ENCODE peak calls at places on chromosomes 6 and 20, in six cellular contexts. S is breast epithelium, P is right lobe of liver, T is fibroblast of lung, C is coronary artery, E is A549. I is an unnamed sample.
A peak's percentile ranks its signal among the peaks of the same experiment; 100 is the strongest.

GRCh38 chr6:149905371-149905910 is 7.5 kb upstream of the RAET1E start:
- DNase-seq in S (no peak), C (peak; percentile 54), E (no peak), P (no peak), T (no peak), I (no peak)

GRCh38 chr20:24691901-24692351 is 222.5 kb downstream of the SYNDIG1 start:
- DNase-seq in T (no peak), S (no peak), E (no peak), C (peak; percentile 53), P (peak; percentile 26), I (no peak)

GRCh38 chr20:47854687-47855212 is 69.5 kb upstream of the SULF2 start:
- DNase-seq in E (peak; percentile 65), P (no peak), C (no peak), S (no peak), T (peak; percentile 56), I (peak; percentile 43)

GRCh38 chr6:84027340-84028183 is 6.0 kb upstream of the MRAP2 start:
- DNase-seq in C (peak; percentile 81), P (no peak), T (peak; percentile 77), S (no peak), E (peak; percentile 60), I (peak; percentile 72)

GRCh38 chr6:156517090-156517489 is 260.1 kb upstream of the ARID1B start:
- DNase-seq in T (no peak), S (no peak), C (no peak), E (no peak), P (no peak), I (no peak)

GRCh38 chr6:13012271-13012670 is 295.7 kb downstream of the PHACTR1 start:
- DNase-seq in P (no peak), E (no peak), S (no peak), C (no peak), T (no peak), I (no peak)

GRCh38 chr6:125233216-125233615 is 68.6 kb downstream of the HDDC2 start:
- DNase-seq in P (no peak), E (no peak), C (no peak), T (no peak), S (no peak), I (no peak)

GRCh38 chr6:34493344-34493743 is 27.5 kb downstream of the PACSIN1 start:
- DNase-seq in P (no peak), E (no peak), S (no peak), C (no peak), T (no peak), I (no peak)

GRCh38 chr6:15279047-15279661 is 33.3 kb downstream of the JARID2 start:
- DNase-seq in T (no peak), S (no peak), P (no peak), C (no peak), E (no peak), I (no peak)

GRCh38 chr6:15276036-15276435 is 30.2 kb downstream of the JARID2 start:
- DNase-seq in C (no peak), P (no peak), E (no peak), T (no peak), S (no peak), I (no peak)

GRCh38 chr6:15272562-15272961 is 26.7 kb downstream of the JARID2 start:
- DNase-seq in P (no peak), E (no peak), S (no peak), C (no peak), T (no peak), I (no peak)

GRCh38 chr6:15270402-15270801 is 24.5 kb downstream of the JARID2 start:
- DNase-seq in P (no peak), C (no peak), S (no peak), E (no peak), T (no peak), I (no peak)

GRCh38 chr6:15274696-15275387 is 29.0 kb downstream of the JARID2 start:
- DNase-seq in T (peak; percentile 36), P (peak; percentile 77), C (no peak), E (no peak), S (no peak), I (no peak)
- TF ChIP-seq CTCF in T (peak; percentile 19), P (peak; percentile 33), C (no peak), E (no peak), S (no peak), I (peak; percentile 49)

DNA sequence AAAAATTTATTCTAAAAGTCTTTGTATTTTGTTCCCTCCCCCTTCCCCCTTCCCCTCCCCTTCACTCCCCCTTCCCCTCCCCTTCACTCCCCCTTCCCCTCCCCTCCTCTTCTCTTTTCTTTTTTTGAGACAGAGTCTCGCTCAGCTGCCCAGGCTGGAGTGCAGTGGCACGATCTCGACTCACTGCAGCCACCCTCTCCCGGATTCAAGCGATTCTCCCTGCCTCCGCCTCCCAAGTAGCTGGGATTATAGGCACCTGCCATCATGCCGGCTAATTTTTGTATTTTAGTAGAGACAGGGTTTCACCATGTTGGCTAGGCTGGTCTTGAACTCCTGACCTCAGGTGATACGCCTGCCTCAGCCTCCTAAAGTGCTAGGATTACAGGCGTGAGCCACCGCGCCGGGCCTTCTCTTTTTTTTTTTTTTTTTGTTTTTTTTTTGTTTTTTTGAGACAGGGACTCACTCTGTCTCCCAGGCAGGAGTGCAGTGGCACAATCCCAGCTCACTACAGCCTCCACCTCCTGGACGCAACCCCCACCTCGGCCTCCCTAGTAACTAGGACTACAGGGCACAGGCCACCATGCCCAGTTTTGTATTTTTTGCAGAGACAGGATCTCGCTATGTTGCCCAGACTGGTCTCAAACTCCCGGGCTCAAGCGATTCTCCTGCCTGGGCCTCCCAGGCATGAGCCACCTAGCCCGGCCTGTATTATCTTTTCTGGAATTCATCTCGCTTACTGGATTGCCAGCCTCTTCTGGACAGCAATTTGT is 1.1 kb upstream of the AFG1L start:
- DNase-seq in P (no peak), S (no peak), E (no peak), T (no peak), C (no peak), I (no peak)
- H3K4me3 ChIP-seq in P (peak overlapping the region; percentile 70), S (peak overlapping the region; percentile 81), E (peak overlapping the region; percentile 83), T (peak overlapping the region; percentile 86), C (peak overlapping the region; percentile 75), I (no peak overlapping the region)

GRCh38 chr6:79201127-79201526 is 33.4 kb downstream of the HMGN3 start:
- DNase-seq in P (no peak), T (no peak), C (no peak), S (no peak), E (no peak), I (no peak)

GRCh38 chr6:79196908-79197307 is 37.6 kb downstream of the HMGN3 start:
- DNase-seq in E (no peak), T (no peak), P (no peak), S (no peak), C (no peak), I (no peak)

GRCh38 chr6:79203753-79204253 is 30.7 kb downstream of the HMGN3 start:
- DNase-seq in T (no peak), S (no peak), P (no peak), E (no peak), C (no peak), I (no peak)

GRCh38 chr6:79201935-79202334 is 32.5 kb downstream of the HMGN3 start:
- DNase-seq in C (no peak), P (no peak), T (no peak), S (no peak), E (no peak), I (no peak)
- TF ChIP-seq CTCF in C (no peak), P (no peak), T (no peak), S (no peak), E (no peak), I (no peak)

GRCh38 chr20:53774487-53775203 is 181.0 kb upstream of the ZNF217 start:
- DNase-seq in E (peak; percentile 87), C (no peak), S (no peak), T (peak; percentile 97), P (no peak), I (peak; percentile 96)
- H3K4me3 ChIP-seq in E (no peak overlapping the region), C (no peak overlapping the region), S (no peak overlapping the region), T (no peak overlapping the region), P (no peak overlapping the region), I (no peak overlapping the region)

DNA sequence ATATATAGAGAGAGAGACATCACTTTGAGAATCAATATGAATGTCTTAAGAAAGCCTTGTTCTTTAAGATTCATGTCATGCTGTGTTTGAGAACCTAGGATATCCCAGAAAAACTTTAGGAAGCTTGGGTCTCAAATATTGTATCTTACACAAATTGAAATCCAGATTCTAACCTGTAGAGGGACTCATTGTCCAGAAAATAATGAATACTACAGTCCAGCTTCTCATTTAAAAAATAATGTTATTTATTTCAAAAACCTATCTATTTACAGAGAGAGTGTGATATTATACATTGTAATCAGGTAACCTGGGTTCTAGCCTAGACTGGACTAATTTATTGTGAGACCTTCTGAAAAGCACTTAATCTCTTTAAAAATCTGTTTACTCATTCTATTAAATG is 4.2 kb downstream of the RFX6 start:
- DNase-seq in S (no peak), T (no peak), C (no peak), E (no peak), P (no peak), I (no peak)
- TF ChIP-seq CTCF in S (no peak), T (no peak), C (no peak), E (peak; percentile 9), P (peak; percentile 25), I (no peak)

DNA sequence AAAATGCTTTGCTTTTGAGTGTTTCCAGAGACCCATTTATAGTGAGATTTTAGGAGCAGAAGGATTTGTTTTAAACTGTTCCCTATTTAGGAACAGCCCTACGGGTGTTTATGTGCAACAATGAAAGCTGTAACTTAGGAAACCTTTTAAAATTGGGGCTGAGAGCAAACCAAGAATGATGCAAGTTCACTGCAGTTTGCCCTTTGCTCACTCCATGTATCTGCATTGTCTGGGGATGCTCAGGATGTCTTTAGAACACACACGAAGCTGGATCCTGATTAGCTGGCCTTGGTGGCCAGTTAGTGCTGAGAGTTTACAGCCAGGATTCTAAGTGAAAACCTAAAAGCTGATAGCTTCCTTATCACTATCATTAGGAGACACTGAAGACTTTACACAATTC is 40.8 kb downstream of the GHRH start:
- DNase-seq in E (no peak), C (no peak), S (no peak), P (no peak), T (no peak), I (peak; percentile 79)
- H3K4me3 ChIP-seq in E (no peak overlapping the region), C (no peak overlapping the region), S (no peak overlapping the region), P (no peak overlapping the region), T (no peak overlapping the region), I (no peak overlapping the region)

GRCh38 chr6:70551566-70551965 is 15.2 kb upstream of the SDHAF4 start:
- DNase-seq in E (no peak), T (no peak), C (no peak), P (no peak), S (no peak), I (no peak)

GRCh38 chr6:70549327-70549726 is 17.4 kb upstream of the SDHAF4 start:
- DNase-seq in T (no peak), E (no peak), P (no peak), S (no peak), C (no peak), I (peak; percentile 19)

GRCh38 chr6:70552974-70553373 is 13.8 kb upstream of the SDHAF4 start:
- DNase-seq in E (no peak), P (no peak), S (no peak), C (no peak), T (no peak), I (no peak)

GRCh38 chr6:70547905-70548304 is 18.8 kb upstream of the SDHAF4 start:
- DNase-seq in E (no peak), S (no peak), T (no peak), C (no peak), P (no peak), I (no peak)

GRCh38 chr6:70547313-70547712 is 19.4 kb upstream of the SDHAF4 start:
- DNase-seq in T (peak; percentile 17), E (no peak), S (no peak), P (no peak), C (no peak), I (peak; percentile 34)
- TF ChIP-seq CTCF in T (peak; percentile 41), E (peak; percentile 33), S (no peak), P (peak; percentile 15), C (no peak), I (peak; percentile 57)